ENCODE peak calls at places on chromosome 5, in nine cellular contexts. B, M, F, I, J, E, U, R and N are unnamed samples.

GRCh38 chr5:144036476-144036875 is 134.0 kb downstream of the YIPF5 start:
- DNase-seq in R (no peak), E (no peak), M (no peak), F (no peak), J (no peak), I (no peak), B (no peak), U (no peak), N (no peak)

GRCh38 chr5:178529080-178529479 is 61.1 kb downstream of the COL23A1 start:
- DNase-seq in R (no peak), F (no peak), M (no peak), I (no peak), J (no peak), U (no peak), E (no peak), B (no peak), N (no peak)

GRCh38 chr5:9845185-9845584 is 215.0 kb upstream of the TAS2R1 start:
- DNase-seq in M (no peak), U (no peak), J (no peak), F (no peak), E (no peak), B (no peak), I (no peak), R (no peak), N (no peak)

GRCh38 chr5:5953641-5954040 is 424.7 kb downstream of the MED10 start:
- DNase-seq in I (no peak), E (no peak), U (peak), M (no peak), B (no peak), R (no peak), J (no peak), F (no peak), N (no peak)

GRCh38 chr5:96080557-96080956 is 118.9 kb upstream of the ELL2 start:
- DNase-seq in U (peak), E (no peak), B (no peak), J (no peak), I (no peak), F (no peak), R (no peak), M (peak), N (peak)

GRCh38 chr5:130536726-130537125 is 628.3 kb downstream of the HINT1 start:
- DNase-seq in R (no peak), M (no peak), J (no peak), B (no peak), E (no peak), I (no peak), U (no peak), F (no peak), N (no peak)

GRCh38 chr5:178667685-178668084 is 40.8 kb upstream of the CLK4 start:
- DNase-seq in R (no peak), B (no peak), F (no peak), E (no peak), I (no peak), U (no peak), M (no peak), J (no peak), N (no peak)

GRCh38 chr5:31231171-31231570 is 37.7 kb downstream of the CDH6 start:
- DNase-seq in R (no peak), I (no peak), B (no peak), E (no peak), J (no peak), M (peak), U (no peak), F (no peak), N (peak)

GRCh38 chr5:159781626-159782157 is 134.6 kb upstream of the ADRA1B start:
- DNase-seq in R (no peak), E (no peak), U (peak), M (no peak), I (no peak), B (no peak), J (no peak), F (no peak), N (no peak)

GRCh38 chr5:68415177-68416085 is 199.9 kb downstream of the PIK3R1 start:
- DNase-seq in I (no peak), R (no peak), E (no peak), F (no peak), U (no peak), B (no peak), J (no peak), M (no peak), N (no peak)

GRCh38 chr5:1480217-1480616 is 35.0 kb upstream of the SLC6A3 start:
- DNase-seq in I (no peak), B (peak), E (no peak), J (peak), F (no peak), M (no peak), U (no peak), R (no peak), N (no peak)

GRCh38 chr5:140664018-140664352 is 719 bp upstream of the WDR55 start:
- DNase-seq in I (no peak), J (no peak), U (no peak), R (no peak), E (no peak), F (no peak), B (no peak), M (no peak), N (no peak)

GRCh38 chr5:34042302-34042701 is 711 bp downstream of the C1QTNF3 start:
- DNase-seq in J (no peak), B (no peak), M (no peak), E (no peak), U (no peak), R (no peak), F (no peak), I (no peak), N (no peak)

GRCh38 chr5:36156124-36156601 is 4.3 kb downstream of the SKP2 start:
- DNase-seq in J (no peak), F (no peak), B (no peak), U (no peak), E (no peak), I (no peak), M (peak), R (no peak), N (peak)

GRCh38 chr5:148828461-148829247 is 2.2 kb downstream of the ADRB2 start:
- DNase-seq in J (no peak), F (no peak), E (no peak), U (peak), I (no peak), M (no peak), R (no peak), B (no peak), N (no peak)
- TF ChIP-seq CTCF in J (peak), F (no peak), E (no peak), U (peak), I (no peak), M (no peak), R (no peak), B (no peak), N (no peak)

GRCh38 chr5:139038618-139039305 is 159.4 kb downstream of the SIL1 start:
- DNase-seq in F (no peak), B (no peak), R (peak), J (no peak), E (no peak), U (no peak), I (no peak), M (no peak), N (no peak)
- TF ChIP-seq CTCF in F (no peak), B (no peak), R (peak), J (no peak), E (no peak), U (peak), I (no peak), M (peak), N (no peak)

GRCh38 chr5:164753434-164753833 is 1248.0 kb downstream of the MAT2B start:
- DNase-seq in U (no peak), F (no peak), E (peak), R (no peak), I (no peak), M (no peak), J (no peak), B (no peak), N (no peak)
- TF ChIP-seq CTCF in U (no peak), F (no peak), E (no peak), R (no peak), I (no peak), M (no peak), J (no peak), B (no peak), N (no peak)

GRCh38 chr5:146007270-146007669 is 70.9 kb downstream of the SH3RF2 start:
- DNase-seq in U (peak), J (no peak), M (no peak), R (no peak), E (no peak), F (no peak), I (no peak), B (no peak), N (no peak)
- TF ChIP-seq CTCF in U (peak), J (no peak), M (no peak), R (peak), E (peak), F (no peak), I (no peak), B (no peak), N (no peak)

DNA sequence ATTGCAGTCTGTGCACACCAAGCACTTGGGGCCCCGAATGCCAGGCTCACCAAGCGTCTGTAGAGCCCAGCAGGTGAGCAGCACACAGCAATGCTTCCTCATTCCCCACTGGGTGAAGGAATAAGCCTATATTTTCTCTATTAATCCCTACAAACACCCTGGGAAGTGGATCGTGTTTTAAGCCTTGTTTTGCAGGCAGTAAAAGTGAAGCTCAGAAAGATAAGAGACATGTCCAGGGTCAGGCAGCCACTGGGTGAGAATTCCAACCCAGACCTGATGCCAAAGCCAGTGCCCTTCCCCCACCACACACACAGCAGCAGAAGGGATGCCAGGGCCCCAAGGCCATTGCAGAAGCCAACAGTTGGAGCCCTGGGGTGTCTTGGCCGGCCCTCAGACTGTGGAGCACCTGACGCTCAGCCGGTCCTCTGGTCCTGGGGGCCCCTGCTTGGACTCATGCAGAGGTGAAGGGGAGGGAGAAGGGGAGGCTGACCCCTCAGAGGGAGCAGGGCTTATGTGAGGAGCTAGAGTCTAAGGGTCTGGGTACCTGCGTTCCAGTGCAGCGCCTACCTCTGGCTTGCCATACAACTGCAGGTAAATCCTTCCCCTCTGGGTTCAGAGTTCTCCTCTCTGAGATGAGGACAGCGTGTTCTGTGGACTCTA is 26.3 kb upstream of the SYNPO start:
- DNase-seq in I (no peak), M (no peak), B (no peak), U (no peak), E (no peak), R (no peak), J (no peak), F (peak), N (no peak)
- TF ChIP-seq CTCF in I (no peak), M (peak), B (no peak), U (no peak), E (peak), R (peak), J (no peak), F (no peak), N (no peak)

DNA sequence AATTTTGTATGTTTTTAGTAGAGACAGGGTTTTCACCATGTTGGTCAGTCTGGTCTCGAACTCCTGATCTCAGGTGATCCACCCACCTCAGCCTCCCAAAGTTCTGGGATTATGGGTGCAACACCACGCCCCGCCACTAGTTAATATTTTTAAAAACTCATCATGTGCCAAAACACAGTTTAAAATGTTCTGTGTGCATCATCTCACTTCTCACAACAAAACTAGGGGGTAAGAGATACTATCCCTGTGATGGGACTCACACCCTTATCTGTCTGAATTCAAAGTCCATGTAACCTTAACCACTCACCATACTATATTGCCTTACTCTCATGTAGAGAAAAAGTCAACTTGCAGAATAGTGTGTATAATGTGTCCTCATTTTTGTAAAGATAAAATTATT is 2.6 kb downstream of the PKD2L2 start:
- DNase-seq in M (no peak), F (no peak), I (no peak), E (no peak), B (no peak), J (no peak), U (no peak), R (no peak), N (no peak)
- TF ChIP-seq CTCF in M (peak), F (no peak), I (no peak), E (peak), B (no peak), J (no peak), U (no peak), R (peak), N (peak)

DNA sequence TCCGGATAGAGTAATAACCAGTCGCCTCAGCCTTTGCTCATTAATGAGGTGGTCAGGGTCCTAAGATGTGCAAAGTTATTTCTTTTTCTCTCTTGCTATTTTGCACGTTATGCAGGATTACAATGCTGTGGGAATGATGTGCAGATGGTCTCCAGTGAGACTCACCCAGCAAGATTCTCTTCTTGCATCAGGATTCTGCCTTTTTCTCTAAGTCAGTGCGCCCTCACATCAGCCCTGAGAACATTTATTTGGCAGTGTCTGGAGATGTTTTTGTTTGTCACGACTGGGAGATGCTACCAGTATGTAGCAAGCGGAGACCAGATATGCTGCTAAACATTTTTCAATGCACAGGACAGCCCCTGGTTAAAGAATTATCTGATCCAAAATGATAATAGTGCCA is 280.3 kb upstream of the WWC1 start:
- DNase-seq in M (no peak), B (no peak), R (no peak), U (no peak), E (no peak), J (no peak), F (no peak), I (no peak), N (no peak)
- TF ChIP-seq CTCF in M (no peak), B (no peak), R (no peak), U (no peak), E (no peak), J (no peak), F (no peak), I (no peak), N (no peak)